ENCODE peak calls at places on chromosomes 11 and 22, in four cellular contexts. U is IMR-90, X is SK-N-SH, O is fibroblast of lung. K is an unnamed sample. For H3K9me3, the result is how much of the 10 kb centered on the place peaks cover.

GRCh38 chr11:125338886-125339811 is 156.9 kb downstream of the FEZ1 start:
- DNase-seq in U (no peak), X (peak), O (peak), K (no peak)

GRCh38 chr11:8357505-8357888 is 93.8 kb upstream of the LMO1 start:
- DNase-seq in U (no peak), X (no peak), O (no peak), K (no peak)

GRCh38 chr11:21866781-21867180 is 326.1 kb upstream of the ANO5 start:
- DNase-seq in U (no peak), X (no peak), O (no peak), K (no peak)

GRCh38 chr11:120752668-120753067 is 241.1 kb downstream of the GRIK4 start:
- DNase-seq in U (no peak), X (no peak), O (no peak), K (no peak)

GRCh38 chr11:3341298-3341697 is 37.6 kb downstream of the ZNF195 start:
- DNase-seq in U (no peak), X (peak), O (no peak), K (peak)

GRCh38 chr11:65968600-65969482 is 7.3 kb downstream of the SART1 start:
- DNase-seq in U (no peak), X (no peak), O (no peak), K (no peak)

GRCh38 chr11:63937713-63938480 is 905 bp upstream of the NAA40 start:
- DNase-seq in U (no peak), X (peak), O (no peak), K (peak)

GRCh38 chr11:65103476-65103875 is 7.5 kb downstream of the VPS51 start:
- DNase-seq in U (no peak), X (no peak), O (no peak), K (no peak)

GRCh38 chr11:10305262-10305963 is 540 bp downstream of the ADM start:
- DNase-seq in U (peak), X (peak), O (peak), K (peak)

GRCh38 chr22:28394711-28395110 is 284.9 kb downstream of the TTC28 start:
- DNase-seq in U (peak), X (no peak), O (no peak), K (no peak)

GRCh38 chr11:77143405-77144020 is 15.5 kb downstream of the MYO7A start:
- DNase-seq in U (no peak), X (no peak), O (no peak), K (no peak)

GRCh38 chr11:66365711-66366619 is 5.6 kb downstream of the SLC29A2 start:
- DNase-seq in U (no peak), X (no peak), O (no peak), K (no peak)

GRCh38 chr22:50600541-50600940 is at the start of gene MAPK8IP2:
- DNase-seq in U (no peak), X (peak), O (no peak), K (no peak)

GRCh38 chr11:93655581-93656255 is 5.8 kb upstream of the CEP295 start:
- DNase-seq in U (no peak), X (no peak), O (no peak), K (no peak)

GRCh38 chr11:125348704-125349635 is 147.1 kb downstream of the FEZ1 start:
- DNase-seq in U (peak), X (peak), O (peak), K (peak)

GRCh38 chr22:33180371-33180770 is 122.2 kb upstream of the SYN3 start:
- DNase-seq in U (no peak), X (no peak), O (no peak), K (no peak)

GRCh38 chr22:49515486-49515885 is 312.2 kb downstream of the BRD1 start:
- DNase-seq in U (no peak), X (no peak), O (no peak), K (no peak)

GRCh38 chr11:17479284-17480214 is 2.9 kb upstream of the ABCC8 start:
- DNase-seq in U (no peak), X (peak), O (peak), K (peak)

GRCh38 chr11:59197990-59198389 is 14.7 kb downstream of the MPEG1 start:
- DNase-seq in U (peak), X (no peak), O (peak), K (no peak)

GRCh38 chr22:19213496-19214473 is 35.2 kb upstream of the SLC25A1 start:
- DNase-seq in U (peak), X (no peak), O (no peak), K (no peak)

DNA sequence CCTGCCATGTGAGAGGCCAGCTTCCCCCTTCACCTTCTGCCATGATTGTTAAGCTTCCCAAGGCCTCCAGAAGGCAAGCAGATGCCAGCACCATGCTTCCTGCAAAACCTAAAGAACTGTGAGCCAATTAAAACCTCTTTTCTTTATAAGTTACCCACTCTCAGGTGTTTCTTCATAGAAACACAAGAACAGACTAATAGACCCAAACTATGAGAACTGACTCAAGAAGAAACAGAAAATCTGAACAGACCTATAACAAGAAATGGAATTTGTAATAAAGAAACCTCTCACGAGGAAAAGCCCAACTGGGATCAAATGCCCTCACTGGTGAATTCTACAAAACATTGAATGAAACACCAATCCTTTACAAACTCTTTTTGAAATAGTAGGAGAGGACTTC is 12.0 kb downstream of the NPAT start:
- DNase-seq in U (no peak), X (no peak), O (no peak), K (no peak)
- H3K9me3 ChIP-seq in U (under half), X (under half), O (under half), K (under half)

GRCh38 chr22:21650823-21651520 is 8.9 kb downstream of the SDF2L1 start:
- DNase-seq in U (no peak), X (no peak), O (no peak), K (no peak)
- H3K9ac ChIP-seq in U (peak), X (peak), O (no peak), K (peak)

GRCh38 chr11:73467505-73467904 is 91.3 kb downstream of the RELT start:
- DNase-seq in U (no peak), X (no peak), O (no peak), K (no peak)
- H3K9me3 ChIP-seq in U (under half), X (under half), O (under half), K (under half)

GRCh38 chr22:22908495-22908861 is 20.9 kb downstream of the IGLL5 start:
- DNase-seq in U (no peak), X (no peak), O (no peak), K (no peak)

GRCh38 chr22:22907551-22908494 is 20.2 kb downstream of the IGLL5 start:
- DNase-seq in U (no peak), X (no peak), O (no peak), K (no peak)

GRCh38 chr22:22910272-22911240 is 22.9 kb downstream of the IGLL5 start:
- DNase-seq in U (no peak), X (no peak), O (no peak), K (no peak)

GRCh38 chr22:22909605-22910271 is 22.1 kb downstream of the IGLL5 start:
- DNase-seq in U (no peak), X (no peak), O (no peak), K (no peak)

GRCh38 chr22:22908941-22909604 is 21.5 kb downstream of the IGLL5 start:
- DNase-seq in U (no peak), X (no peak), O (no peak), K (no peak)
- H3K9ac ChIP-seq in U (no peak), X (no peak), O (no peak), K (no peak)

GRCh38 chr22:47307812-47308211 is 545.4 kb downstream of the TBC1D22A start:
- DNase-seq in U (peak), X (no peak), O (no peak), K (no peak)
- H3K9me3 ChIP-seq in U (under half), X (under half), O (under half), K (under half)

GRCh38 chr11:68041617-68042218 is 2.9 kb downstream of the TCIRG1 start:
- DNase-seq in U (no peak), X (no peak), O (no peak), K (no peak)

GRCh38 chr11:68042219-68043028 is 3.6 kb downstream of the TCIRG1 start:
- DNase-seq in U (no peak), X (peak), O (no peak), K (no peak)

GRCh38 chr11:68040121-68040956 is 1.5 kb downstream of the TCIRG1 start:
- DNase-seq in U (peak), X (peak), O (peak), K (peak)

GRCh38 chr11:68039526-68040086 is 781 bp downstream of the TCIRG1 start:
- DNase-seq in U (no peak), X (peak), O (no peak), K (no peak)

GRCh38 chr11:68040957-68041591 is 2.2 kb downstream of the TCIRG1 start:
- DNase-seq in U (no peak), X (peak), O (no peak), K (peak)
- H3K9ac ChIP-seq in U (peak), X (peak), O (peak), K (peak)

K was measured in colonic mucosa.